ENCODE peak calls at places on chromosome 10, in four cellular contexts. P, J, R and U are unnamed samples.

GRCh38 chr10:35843524-35844171 is 201.6 kb upstream of the FZD8 start:
- DNase-seq in P (no peak), J (no peak), R (no peak), U (no peak)

GRCh38 chr10:73246322-73246782 is 703 bp downstream of the DNAJC9 start:
- DNase-seq in P (no peak), J (no peak), R (no peak), U (no peak)

GRCh38 chr10:5876181-5876768 is 13.4 kb downstream of the ANKRD16 start:
- DNase-seq in P (no peak), J (no peak), R (no peak), U (no peak)

GRCh38 chr10:43376828-43377227 is 5.4 kb downstream of the FXYD4 start:
- DNase-seq in P (no peak), J (no peak), R (no peak), U (no peak)

GRCh38 chr10:75497997-75498797 is 66.8 kb downstream of the LRMDA start:
- DNase-seq in P (no peak), J (no peak), R (no peak), U (no peak)

GRCh38 chr10:61063035-61063434 is 119.0 kb upstream of the RHOBTB1 start:
- DNase-seq in P (no peak), J (no peak), R (peak; percentile 95), U (peak; percentile 14)

GRCh38 chr10:89278034-89278535 is 23.8 kb upstream of the IFIT2 start:
- DNase-seq in P (no peak), J (no peak), R (peak; percentile 81), U (peak; percentile 86)

GRCh38 chr10:112832361-112832878 is 117.6 kb upstream of the TCF7L2 start:
- DNase-seq in P (no peak), J (peak; percentile 73), R (no peak), U (no peak)

GRCh38 chr10:61623101-61623500 is 39.6 kb upstream of the CABCOCO1 start:
- DNase-seq in P (no peak), J (no peak), R (no peak), U (no peak)

GRCh38 chr10:130479906-130480305 is 343.7 kb downstream of the GLRX3 start:
- DNase-seq in P (no peak), J (no peak), R (no peak), U (no peak)

GRCh38 chr10:98340946-98341345 is 73.0 kb upstream of the LOXL4 start:
- DNase-seq in P (no peak), J (no peak), R (no peak), U (no peak)

GRCh38 chr10:97483526-97483925 is 14.7 kb downstream of the MMS19 start:
- DNase-seq in P (no peak), J (no peak), R (no peak), U (no peak)

GRCh38 chr10:1120761-1121160 is 64.6 kb downstream of the WDR37 start:
- DNase-seq in P (no peak), J (no peak), R (no peak), U (no peak)

GRCh38 chr10:26386800-26387199 is 51.3 kb upstream of the APBB1IP start:
- DNase-seq in P (no peak), J (no peak), R (no peak), U (no peak)

GRCh38 chr10:23432161-23432560 is 6.7 kb upstream of the OTUD1 start:
- DNase-seq in P (no peak), J (no peak), R (no peak), U (no peak)

GRCh38 chr10:99329238-99329890 is at the start of gene CNNM1:
- DNase-seq in P (no peak), J (no peak), R (no peak), U (peak; percentile 77)

GRCh38 chr10:356452-356851 is 221.2 kb downstream of the ZMYND11 start:
- DNase-seq in P (no peak), J (no peak), R (no peak), U (no peak)

GRCh38 chr10:43202224-43202656 is 64.0 kb downstream of the CSGALNACT2 start:
- DNase-seq in P (peak; percentile 91), J (no peak), R (no peak), U (peak; percentile 36)

GRCh38 chr10:3776796-3777571 is 8.0 kb downstream of the KLF6 start:
- DNase-seq in P (peak; percentile 55), J (no peak), R (peak; percentile 58), U (peak; percentile 75)

GRCh38 chr10:65675236-65675635 is 1250.6 kb upstream of the LRRTM3 start:
- DNase-seq in P (no peak), J (no peak), R (peak; percentile 59), U (peak; percentile 38)

GRCh38 chr10:80596391-80597257 is 58.9 kb downstream of the SH2D4B start:
- DNase-seq in P (peak; percentile 76), J (no peak), R (peak; percentile 42), U (peak; percentile 73)

GRCh38 chr10:61967298-61967697 is 65.8 kb downstream of the ARID5B start:
- DNase-seq in P (no peak), J (no peak), R (no peak), U (no peak)

GRCh38 chr10:29830526-29831512 is 196.0 kb upstream of the SVIL start:
- DNase-seq in P (no peak), J (no peak), R (peak; percentile 33), U (no peak)

GRCh38 chr10:132483394-132483793 is 54.2 kb upstream of the INPP5A start:
- DNase-seq in P (no peak), J (no peak), R (no peak), U (no peak)

GRCh38 chr10:124744688-124745055 is 494 bp upstream of the FAM53B start:
- DNase-seq in P (no peak), J (no peak), R (peak; percentile 89), U (peak; percentile 73)

GRCh38 chr10:93773705-93774104 is 16.0 kb downstream of the LGI1 start:
- DNase-seq in P (no peak), J (no peak), R (no peak), U (no peak)

GRCh38 chr10:34305189-34305588 is 509.9 kb downstream of the PARD3 start:
- DNase-seq in P (peak; percentile 37), J (peak; percentile 72), R (peak; percentile 7), U (peak; percentile 50)

GRCh38 chr10:119644994-119645393 is 6.2 kb upstream of the BAG3 start:
- DNase-seq in P (no peak), J (no peak), R (no peak), U (no peak)

GRCh38 chr10:118522791-118523498 is 72.5 kb downstream of the PRLHR start:
- DNase-seq in P (no peak), J (no peak), R (no peak), U (no peak)

GRCh38 chr10:49162761-49163160 is 25.4 kb downstream of the TMEM273 start:
- DNase-seq in P (no peak), J (no peak), R (no peak), U (no peak)

GRCh38 chr10:71727429-71728217 is 8.0 kb upstream of the C10orf105 start:
- DNase-seq in P (peak; percentile 63), J (no peak), R (peak; percentile 60), U (no peak)
- TF ChIP-seq RNF2 in P (no peak), J (no peak), R (no peak), U (no peak)

GRCh38 chr10:129169115-129169514 is 297.9 kb upstream of the MGMT start:
- DNase-seq in P (no peak), J (no peak), R (no peak), U (no peak)
- TF ChIP-seq RAD21 in P (no peak), J (no peak), R (no peak), U (no peak)

DNA sequence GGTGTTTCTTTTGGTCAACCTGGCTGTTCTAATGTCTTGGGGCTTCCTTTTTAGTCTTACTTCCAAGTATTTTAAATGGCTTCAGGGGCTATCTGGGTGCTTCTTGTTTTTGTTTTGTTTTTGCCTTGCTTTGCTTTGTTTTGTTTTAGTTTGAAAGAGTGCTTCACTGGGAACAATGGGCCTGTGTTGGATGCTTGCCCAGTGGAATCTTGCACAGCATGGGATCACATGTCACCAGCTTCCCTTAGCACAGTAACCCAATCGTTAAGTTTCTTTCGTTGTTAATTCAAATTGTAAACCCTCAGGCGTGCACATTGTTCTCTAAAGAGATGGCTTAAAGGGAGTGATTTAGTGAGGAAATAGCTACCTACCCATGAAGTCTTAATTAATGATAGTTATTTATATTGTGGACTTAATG is 8.9 kb downstream of the COL17A1 start:
- DNase-seq in P (no peak), J (peak; percentile 50), R (no peak), U (no peak)
- TF ChIP-seq RNF2 in P (no peak), J (no peak), R (no peak), U (no peak)

GRCh38 chr10:123642697-123643096 is 23.5 kb upstream of the GPR26 start:
- DNase-seq in P (no peak), J (no peak), R (peak; percentile 44), U (peak; percentile 21)
- TF ChIP-seq RAD21 in P (no peak), J (peak; percentile 28), R (no peak), U (peak; percentile 9)

DNA sequence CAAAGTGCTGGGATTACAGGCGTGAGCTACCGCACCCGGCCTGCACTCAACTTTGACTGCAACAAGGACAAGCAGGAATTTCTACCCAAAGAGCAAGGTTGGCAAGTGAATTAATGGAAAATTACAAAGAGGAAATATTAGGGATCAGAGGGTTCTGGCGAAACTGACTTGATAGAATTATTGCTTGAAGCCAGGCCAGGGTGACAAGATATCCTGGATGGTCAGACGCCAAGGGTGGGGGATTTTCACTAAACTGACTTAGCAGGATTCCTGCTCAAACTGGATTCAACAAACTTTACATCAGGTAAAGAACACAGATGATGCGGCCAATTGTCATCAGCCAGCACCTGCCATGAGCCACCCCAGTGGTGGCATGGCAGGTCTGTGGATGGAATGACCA is 603.6 kb upstream of the MGMT start:
- DNase-seq in P (no peak), J (no peak), R (no peak), U (no peak)
- TF ChIP-seq RNF2 in P (no peak), J (no peak), R (no peak), U (no peak)